ENCODE peak calls at places on chromosomes 12 and 14, in seven cellular contexts. One of them, this sample, is unnamed.

GRCh38 chr12:76449572-76449971 is 101.4 kb upstream of the BBS10 start:
- DNase-seq in A549: no peak
- DNase-seq in CD14-positive monocyte: no peak
- DNase-seq in fibroblast of lung: peak; percentile 73
- DNase-seq in cardiac muscle cell: no peak
- DNase-seq in heart right ventricle: no peak
- DNase-seq in bronchial epithelial cell: peak; percentile 91
- DNase-seq in this sample: no peak

GRCh38 chr14:70289138-70289537 is 70.3 kb downstream of the COX16 start:
- DNase-seq in bronchial epithelial cell: no peak
- DNase-seq in fibroblast of lung: no peak
- DNase-seq in heart right ventricle: no peak
- DNase-seq in CD14-positive monocyte: no peak
- DNase-seq in cardiac muscle cell: no peak
- DNase-seq in A549: no peak
- DNase-seq in this sample: no peak

GRCh38 chr14:55800443-55800842 is 220.4 kb downstream of the KTN1 start:
- DNase-seq in CD14-positive monocyte: no peak
- DNase-seq in bronchial epithelial cell: no peak
- DNase-seq in fibroblast of lung: no peak
- DNase-seq in cardiac muscle cell: no peak
- DNase-seq in heart right ventricle: no peak
- DNase-seq in A549: no peak
- DNase-seq in this sample: no peak

GRCh38 chr12:26471560-26471959 is 276.2 kb downstream of the SSPN start:
- DNase-seq in cardiac muscle cell: no peak
- DNase-seq in fibroblast of lung: peak; percentile 11
- DNase-seq in CD14-positive monocyte: peak; percentile 55
- DNase-seq in heart right ventricle: no peak
- DNase-seq in bronchial epithelial cell: no peak
- DNase-seq in A549: no peak
- DNase-seq in this sample: no peak

GRCh38 chr12:124804011-124804621 is 59.5 kb downstream of the SCARB1 start:
- DNase-seq in CD14-positive monocyte: no peak
- DNase-seq in fibroblast of lung: peak; percentile 28
- DNase-seq in A549: peak; percentile 58
- DNase-seq in cardiac muscle cell: no peak
- DNase-seq in bronchial epithelial cell: peak; percentile 10
- DNase-seq in heart right ventricle: no peak
- DNase-seq in this sample: no peak

GRCh38 chr14:60217713-60218112 is 31.3 kb upstream of the PPM1A start:
- DNase-seq in bronchial epithelial cell: no peak
- DNase-seq in cardiac muscle cell: peak; percentile 9
- DNase-seq in A549: no peak
- DNase-seq in CD14-positive monocyte: no peak
- DNase-seq in fibroblast of lung: no peak
- DNase-seq in heart right ventricle: no peak
- DNase-seq in this sample: no peak

GRCh38 chr12:13745100-13745678 is 236.2 kb downstream of the GRIN2B start:
- DNase-seq in CD14-positive monocyte: no peak
- DNase-seq in bronchial epithelial cell: no peak
- DNase-seq in A549: no peak
- DNase-seq in fibroblast of lung: no peak
- DNase-seq in cardiac muscle cell: no peak
- DNase-seq in heart right ventricle: peak; percentile 9
- DNase-seq in this sample: no peak

GRCh38 chr12:117063162-117063911 is 35.9 kb downstream of the TESC start:
- DNase-seq in cardiac muscle cell: no peak
- DNase-seq in fibroblast of lung: no peak
- DNase-seq in bronchial epithelial cell: no peak
- DNase-seq in heart right ventricle: no peak
- DNase-seq in CD14-positive monocyte: no peak
- DNase-seq in A549: no peak
- DNase-seq in this sample: no peak

GRCh38 chr12:88579572-88579940 is 715 bp downstream of the KITLG start:
- DNase-seq in heart right ventricle: peak; percentile 54
- DNase-seq in A549: peak; percentile 51
- DNase-seq in fibroblast of lung: no peak
- DNase-seq in cardiac muscle cell: peak; percentile 57
- DNase-seq in bronchial epithelial cell: no peak
- DNase-seq in CD14-positive monocyte: no peak
- DNase-seq in this sample: no peak

GRCh38 chr12:21891763-21892217 is 49.4 kb downstream of the ABCC9 start:
- DNase-seq in bronchial epithelial cell: no peak
- DNase-seq in A549: no peak
- DNase-seq in fibroblast of lung: peak; percentile 38
- DNase-seq in heart right ventricle: peak; percentile 27
- DNase-seq in cardiac muscle cell: no peak
- DNase-seq in CD14-positive monocyte: no peak
- DNase-seq in this sample: no peak

GRCh38 chr12:42039146-42039545 is 105.5 kb downstream of the GXYLT1 start:
- DNase-seq in bronchial epithelial cell: peak; percentile 41
- DNase-seq in CD14-positive monocyte: no peak
- DNase-seq in A549: no peak
- DNase-seq in fibroblast of lung: peak; percentile 31
- DNase-seq in cardiac muscle cell: no peak
- DNase-seq in heart right ventricle: no peak
- DNase-seq in this sample: no peak

GRCh38 chr14:105505101-105505500 is 14.1 kb downstream of the TEDC1 start:
- DNase-seq in fibroblast of lung: no peak
- DNase-seq in heart right ventricle: no peak
- DNase-seq in bronchial epithelial cell: no peak
- DNase-seq in CD14-positive monocyte: no peak
- DNase-seq in cardiac muscle cell: no peak
- DNase-seq in A549: no peak
- DNase-seq in this sample: no peak

GRCh38 chr12:95412826-95413311 is 61.1 kb upstream of the METAP2 start:
- DNase-seq in fibroblast of lung: peak; percentile 99
- DNase-seq in cardiac muscle cell: no peak
- DNase-seq in heart right ventricle: no peak
- DNase-seq in bronchial epithelial cell: peak; percentile 19
- DNase-seq in CD14-positive monocyte: no peak
- DNase-seq in A549: no peak
- DNase-seq in this sample: no peak

GRCh38 chr12:14260011-14260993 is 105.2 kb upstream of the ATF7IP start:
- DNase-seq in fibroblast of lung: peak; percentile 76
- DNase-seq in cardiac muscle cell: peak; percentile 71
- DNase-seq in bronchial epithelial cell: peak; percentile 87
- DNase-seq in CD14-positive monocyte: peak; percentile 83
- DNase-seq in A549: no peak
- DNase-seq in heart right ventricle: peak; percentile 90
- DNase-seq in this sample: peak; percentile 87

GRCh38 chr14:40494483-40494882 is 1062.2 kb upstream of the FBXO33 start:
- DNase-seq in bronchial epithelial cell: no peak
- DNase-seq in A549: no peak
- DNase-seq in CD14-positive monocyte: no peak
- DNase-seq in cardiac muscle cell: no peak
- DNase-seq in heart right ventricle: no peak
- DNase-seq in fibroblast of lung: no peak
- DNase-seq in this sample: no peak
- TF ChIP-seq CTCF in bronchial epithelial cell: no peak
- TF ChIP-seq CTCF in A549: no peak
- TF ChIP-seq CTCF in CD14-positive monocyte: no peak
- TF ChIP-seq CTCF in cardiac muscle cell: no peak
- TF ChIP-seq CTCF in heart right ventricle: no peak
- TF ChIP-seq CTCF in fibroblast of lung: no peak
- TF ChIP-seq CTCF in this sample: no peak

GRCh38 chr14:29016050-29016900 is 249.7 kb downstream of the FOXG1 start:
- DNase-seq in CD14-positive monocyte: no peak
- DNase-seq in fibroblast of lung: peak; percentile 59
- DNase-seq in bronchial epithelial cell: peak; percentile 45
- DNase-seq in cardiac muscle cell: peak; percentile 73
- DNase-seq in A549: no peak
- DNase-seq in heart right ventricle: no peak
- DNase-seq in this sample: no peak
- TF ChIP-seq CTCF in CD14-positive monocyte: peak; percentile 14
- TF ChIP-seq CTCF in fibroblast of lung: peak; percentile 87
- TF ChIP-seq CTCF in bronchial epithelial cell: peak; percentile 79
- TF ChIP-seq CTCF in cardiac muscle cell: peak; percentile 95
- TF ChIP-seq CTCF in A549: peak; percentile 31
- TF ChIP-seq CTCF in heart right ventricle: peak; percentile 54
- TF ChIP-seq CTCF in this sample: peak; percentile 36

DNA sequence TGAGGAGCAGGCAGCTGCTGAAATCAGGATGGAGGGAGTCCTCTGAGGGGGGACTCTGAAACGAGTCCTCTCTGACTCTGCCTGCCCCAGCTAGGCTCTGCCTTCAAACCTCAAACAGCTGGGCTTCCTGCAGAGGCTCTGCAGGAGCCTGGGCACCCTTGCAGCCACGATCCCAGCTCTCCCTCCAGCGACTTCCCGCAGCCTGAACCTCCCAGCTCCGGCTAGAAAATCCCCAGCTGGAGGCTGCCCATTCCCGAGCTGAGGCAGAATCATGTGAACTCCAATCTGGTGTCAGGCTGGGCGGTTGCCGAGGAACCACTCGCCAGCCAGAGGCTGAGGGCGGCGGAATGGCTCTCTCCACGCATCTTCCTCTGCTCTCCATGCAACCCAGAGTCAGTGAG is at the start of gene GPR68:
- DNase-seq in fibroblast of lung: peak; percentile 74
- DNase-seq in cardiac muscle cell: peak; percentile 43
- DNase-seq in bronchial epithelial cell: no peak
- DNase-seq in heart right ventricle: peak; percentile 53
- DNase-seq in A549: no peak
- DNase-seq in CD14-positive monocyte: no peak
- DNase-seq in this sample: no peak
- TF ChIP-seq CTCF in fibroblast of lung: no peak
- TF ChIP-seq CTCF in cardiac muscle cell: no peak
- TF ChIP-seq CTCF in bronchial epithelial cell: no peak
- TF ChIP-seq CTCF in heart right ventricle: no peak
- TF ChIP-seq CTCF in A549: no peak
- TF ChIP-seq CTCF in CD14-positive monocyte: no peak
- TF ChIP-seq CTCF in this sample: no peak

GRCh38 chr14:91837076-91837475 is 30.3 kb downstream of the TC2N start:
- DNase-seq in cardiac muscle cell: no peak
- DNase-seq in bronchial epithelial cell: no peak
- DNase-seq in CD14-positive monocyte: no peak
- DNase-seq in heart right ventricle: no peak
- DNase-seq in A549: no peak
- DNase-seq in fibroblast of lung: no peak
- DNase-seq in this sample: no peak

GRCh38 chr14:91835197-91835919 is 32.0 kb downstream of the TC2N start:
- DNase-seq in heart right ventricle: no peak
- DNase-seq in fibroblast of lung: no peak
- DNase-seq in A549: no peak
- DNase-seq in cardiac muscle cell: peak; percentile 2
- DNase-seq in bronchial epithelial cell: no peak
- DNase-seq in CD14-positive monocyte: no peak
- DNase-seq in this sample: no peak

GRCh38 chr14:91831337-91831736 is 36.0 kb downstream of the TC2N start:
- DNase-seq in heart right ventricle: no peak
- DNase-seq in A549: no peak
- DNase-seq in cardiac muscle cell: no peak
- DNase-seq in bronchial epithelial cell: no peak
- DNase-seq in CD14-positive monocyte: no peak
- DNase-seq in fibroblast of lung: no peak
- DNase-seq in this sample: no peak

GRCh38 chr14:91835920-91836843 is 31.2 kb downstream of the TC2N start:
- DNase-seq in cardiac muscle cell: peak; percentile 86
- DNase-seq in fibroblast of lung: no peak
- DNase-seq in CD14-positive monocyte: no peak
- DNase-seq in A549: peak; percentile 48
- DNase-seq in bronchial epithelial cell: peak; percentile 76
- DNase-seq in heart right ventricle: peak; percentile 66
- DNase-seq in this sample: no peak

GRCh38 chr14:91834571-91834970 is 32.8 kb downstream of the TC2N start:
- DNase-seq in A549: no peak
- DNase-seq in heart right ventricle: no peak
- DNase-seq in bronchial epithelial cell: no peak
- DNase-seq in fibroblast of lung: no peak
- DNase-seq in cardiac muscle cell: no peak
- DNase-seq in CD14-positive monocyte: no peak
- DNase-seq in this sample: no peak
- TF ChIP-seq CTCF in A549: no peak
- TF ChIP-seq CTCF in heart right ventricle: no peak
- TF ChIP-seq CTCF in bronchial epithelial cell: no peak
- TF ChIP-seq CTCF in fibroblast of lung: no peak
- TF ChIP-seq CTCF in cardiac muscle cell: no peak
- TF ChIP-seq CTCF in CD14-positive monocyte: no peak
- TF ChIP-seq CTCF in this sample: no peak

This sample was measured in osteocyte.